ENCODE peak calls at places on chromosomes 12 and 14, in eight cellular contexts. C is endothelial cell of umbilical vein, Z is IMR-90, L is ovary, X is sigmoid colon, M is tibial nerve, N is upper lobe of left lung, F is suprapubic skin. T is an unnamed sample.
A peak's percentile ranks its signal among the peaks of the same experiment; 100 is the strongest.

GRCh38 chr14:103110681-103111296 is 12.5 kb upstream of the TNFAIP2 start:
- DNase-seq in C (no peak), Z (peak; percentile 26), L (no peak), X (no peak), M (no peak), N (peak; percentile 71), F (no peak), T (no peak)

GRCh38 chr12:25347716-25348261 is 97.1 kb upstream of the KRAS start:
- DNase-seq in C (no peak), Z (no peak), L (no peak), X (no peak), M (no peak), N (no peak), F (no peak), T (no peak)

GRCh38 chr12:91613223-91613779 is 430.7 kb upstream of the DCN start:
- DNase-seq in C (no peak), Z (no peak), L (no peak), X (no peak), M (no peak), N (no peak), F (no peak), T (no peak)

GRCh38 chr12:111953455-111953854 is 59.5 kb downstream of the TMEM116 start:
- DNase-seq in C (peak; percentile 84), Z (peak; percentile 11), L (peak; percentile 28), X (no peak), M (peak; percentile 12), N (no peak), F (no peak), T (no peak)

GRCh38 chr12:47686645-47687240 is 19.1 kb downstream of the RPAP3 start:
- DNase-seq in C (peak; percentile 54), Z (peak; percentile 67), L (no peak), X (no peak), M (no peak), N (no peak), F (no peak), T (no peak)

GRCh38 chr12:64551676-64552075 is 58.6 kb upstream of the RASSF3 start:
- DNase-seq in C (no peak), Z (no peak), L (no peak), X (peak; percentile 47), M (no peak), N (no peak), F (no peak), T (no peak)

GRCh38 chr14:103070971-103071542 is 13.0 kb upstream of the LBHD2 start:
- DNase-seq in C (no peak), Z (no peak), L (no peak), X (peak; percentile 64), M (no peak), N (peak; percentile 88), F (peak; percentile 68), T (no peak)

GRCh38 chr12:5388581-5389535 is 43.0 kb upstream of the NTF3 start:
- DNase-seq in C (no peak), Z (peak; percentile 18), L (no peak), X (no peak), M (no peak), N (no peak), F (no peak), T (no peak)

GRCh38 chr12:40144023-40144422 is 38.1 kb upstream of the SLC2A13 start:
- DNase-seq in C (no peak), Z (no peak), L (no peak), X (no peak), M (no peak), N (no peak), F (no peak), T (no peak)

GRCh38 chr14:105475916-105476845 is 1.6 kb downstream of the CRIP2 start:
- DNase-seq in C (peak; percentile 81), Z (peak; percentile 18), L (no peak), X (no peak), M (no peak), N (no peak), F (peak; percentile 79), T (peak; percentile 90)
- H3K4me3 ChIP-seq in C (peak overlapping the region; percentile 93), Z (peak overlapping the region; percentile 99), L (peak overlapping the region; percentile 45), X (peak overlapping the region; percentile 34), M (peak overlapping the region; percentile 89), N (peak overlapping the region; percentile 59), F (peak overlapping the region; percentile 91), T (peak overlapping the region; percentile 74)

GRCh38 chr12:45731376-45731775 is 1.9 kb downstream of the ARID2 start:
- DNase-seq in C (no peak), Z (no peak), L (no peak), X (no peak), M (no peak), N (no peak), F (no peak), T (no peak)

GRCh38 chr12:45732250-45732649 is 2.7 kb downstream of the ARID2 start:
- DNase-seq in C (peak; percentile 62), Z (peak; percentile 7), L (no peak), X (no peak), M (no peak), N (no peak), F (no peak), T (no peak)

GRCh38 chr12:45729233-45730115 is at the start of gene ARID2:
- DNase-seq in C (peak; percentile 62), Z (peak; percentile 67), L (peak; percentile 75), X (peak; percentile 86), M (peak; percentile 43), N (peak; percentile 94), F (peak; percentile 79), T (peak; percentile 93)

GRCh38 chr12:45730116-45730841 is 773 bp downstream of the ARID2 start:
- DNase-seq in C (peak; percentile 69), Z (peak; percentile 43), L (peak; percentile 53), X (peak; percentile 70), M (peak; percentile 32), N (peak; percentile 92), F (peak; percentile 71), T (peak; percentile 88)

DNA sequence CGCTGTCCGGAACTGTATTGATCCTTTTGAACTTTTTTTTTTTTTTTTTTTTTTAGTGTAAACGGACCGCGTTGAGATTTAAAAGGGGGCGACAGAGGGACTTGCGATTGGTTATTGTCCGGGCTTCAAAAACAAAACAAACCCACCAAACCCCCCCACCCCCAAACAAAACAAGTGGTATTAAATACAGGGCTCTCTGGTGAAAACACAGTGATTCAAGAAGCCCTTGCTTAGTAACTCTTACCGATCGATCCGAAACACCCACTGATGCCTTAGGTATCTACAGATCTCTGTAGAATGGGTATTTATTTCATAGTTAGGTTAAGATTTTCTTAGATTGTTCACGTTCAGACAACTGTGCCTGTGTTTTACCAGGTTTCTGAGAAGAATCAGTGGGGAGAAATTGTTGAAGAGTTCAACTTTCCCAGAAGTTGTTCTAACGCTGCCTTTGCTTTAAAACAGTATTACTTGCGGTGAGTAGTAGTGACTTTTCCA is 1.4 kb downstream of the ARID2 start:
- DNase-seq in C (peak; percentile 75), Z (peak; percentile 39), L (peak; percentile 26), X (no peak), M (peak; percentile 23), N (no peak), F (no peak), T (no peak)
- TF ChIP-seq POLR2A in C (no peak), Z (no peak), L (no peak), X (no peak), M (no peak), N (no peak), F (no peak), T (no peak)

DNA sequence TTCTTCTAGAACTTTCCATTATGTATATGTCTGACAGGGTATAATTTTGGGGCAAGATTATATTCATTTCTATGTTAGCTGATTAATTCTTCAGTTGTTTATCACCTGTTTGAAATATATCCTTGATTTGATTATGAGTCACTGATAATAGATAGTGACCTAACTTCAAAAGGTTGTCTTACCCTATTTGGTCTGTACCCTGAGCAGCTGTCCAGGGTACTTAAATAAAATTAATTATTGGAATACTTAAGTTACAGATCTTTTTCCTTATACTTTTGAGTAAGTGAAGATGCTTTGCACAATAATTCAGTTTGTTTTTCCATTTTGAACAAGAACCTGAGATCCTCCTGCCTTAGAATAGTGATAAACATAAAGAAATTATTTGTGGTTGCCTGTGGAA is 13.2 kb upstream of the NPAS3 start:
- DNase-seq in C (no peak), Z (no peak), L (no peak), X (no peak), M (no peak), N (no peak), F (no peak), T (no peak)
- H3K4me3 ChIP-seq in C (no peak overlapping the region), Z (no peak overlapping the region), L (no peak overlapping the region), X (no peak overlapping the region), M (no peak overlapping the region), N (no peak overlapping the region), F (no peak overlapping the region), T (no peak overlapping the region)

DNA sequence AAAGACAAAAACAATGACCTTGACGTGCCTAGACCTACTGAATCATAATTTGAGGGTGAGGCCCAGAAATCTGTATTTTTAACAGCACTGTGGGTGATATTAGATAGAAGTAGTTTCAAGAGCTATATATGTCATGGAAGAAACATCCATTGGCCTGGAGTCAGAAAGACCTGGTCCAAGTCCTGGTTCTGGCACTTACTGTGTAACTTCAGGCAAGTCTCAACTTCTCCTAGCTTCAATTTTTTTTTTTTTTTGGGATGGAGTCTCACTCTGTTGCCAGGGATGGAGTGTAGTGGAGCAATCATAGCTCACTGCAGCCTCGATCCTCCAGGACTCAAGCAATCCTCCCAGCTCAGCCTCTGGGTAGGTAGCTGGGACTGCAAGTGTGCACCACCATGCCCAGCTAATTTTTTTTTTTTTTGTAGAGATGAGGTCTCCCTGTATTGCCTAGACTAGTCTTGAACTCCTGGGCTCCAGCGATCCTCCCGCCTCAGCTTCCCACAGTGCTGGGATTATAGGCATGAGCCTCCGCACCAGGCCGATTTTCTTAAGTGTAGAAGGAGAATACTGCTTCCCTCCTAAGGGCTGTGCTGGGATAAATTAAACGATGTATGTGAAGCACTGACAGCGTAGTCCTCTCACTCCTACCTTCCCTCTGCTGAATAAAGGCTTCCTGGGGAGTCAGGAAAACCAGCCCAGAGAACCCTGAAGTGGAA is 14.3 kb upstream of the GPX2 start:
- DNase-seq in C (no peak), Z (no peak), L (no peak), X (peak; percentile 12), M (no peak), N (no peak), F (peak; percentile 34), T (peak; percentile 68)
- TF ChIP-seq POLR2A in C (no peak), Z (no peak), L (no peak), X (no peak), M (no peak), N (no peak), F (no peak), T (no peak)

DNA sequence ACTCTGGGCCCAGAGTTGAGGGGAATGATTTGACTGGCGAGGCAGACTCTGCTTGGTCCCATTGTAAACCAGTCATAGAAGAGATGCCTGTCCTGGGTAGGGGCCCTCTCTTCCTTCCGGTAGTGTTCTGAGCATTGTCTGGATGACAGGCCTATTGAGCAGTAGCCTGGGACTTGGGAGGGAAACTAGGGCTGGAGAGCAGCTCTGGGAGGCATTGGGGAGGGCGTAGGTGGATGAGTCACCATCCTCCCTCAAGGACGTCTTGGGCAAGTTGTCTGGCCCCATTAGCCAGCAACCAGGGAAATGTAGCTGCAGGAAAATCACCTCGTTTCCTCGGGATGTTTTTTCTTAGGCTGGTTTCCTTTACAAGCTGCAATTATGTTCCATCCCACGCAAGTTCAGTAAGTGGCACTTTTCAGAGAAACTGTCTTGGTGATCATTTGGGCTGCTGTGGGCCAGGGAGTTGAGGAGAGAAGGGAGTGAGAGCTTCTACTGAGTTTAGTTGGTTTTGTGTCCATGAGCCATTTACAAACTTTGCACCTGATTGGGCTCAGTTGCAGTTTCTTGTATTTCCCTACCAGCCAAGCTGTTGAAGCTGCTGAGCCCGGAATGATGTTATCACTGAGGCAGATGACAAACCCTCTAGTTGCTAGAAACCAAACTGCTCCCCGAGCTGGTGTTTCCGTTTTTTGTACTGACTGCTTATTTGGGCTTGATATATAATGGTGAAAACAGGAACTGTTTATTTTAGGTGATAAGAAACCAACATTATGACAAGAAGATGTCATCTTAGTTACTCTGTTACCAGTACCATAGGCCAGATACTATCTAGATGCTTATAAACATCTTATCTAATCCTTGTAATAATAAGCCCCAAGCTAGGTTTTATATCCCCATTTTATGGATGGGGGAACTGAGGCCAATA is 147.6 kb downstream of the CHST11 start:
- DNase-seq in C (peak; percentile 98), Z (peak; percentile 96), L (peak; percentile 80), X (peak; percentile 92), M (peak; percentile 65), N (no peak), F (peak; percentile 87), T (peak; percentile 96)
- H3K4me3 ChIP-seq in C (no peak overlapping the region), Z (no peak overlapping the region), L (no peak overlapping the region), X (no peak overlapping the region), M (no peak overlapping the region), N (no peak overlapping the region), F (no peak overlapping the region), T (no peak overlapping the region)

T was measured in lower leg skin.